ENCODE peak calls at places on chromosomes 5 and 9, in six cellular contexts. O is psoas muscle, V is kidney, Z is mesenchymal stem cell, Q is MM.1S, K is cardiac fibroblast. C is an unnamed sample.

GRCh38 chr5:159337291-159337974 is 7.1 kb upstream of the IL12B start:
- DNase-seq in O (no peak), V (no peak), Z (peak), Q (peak), K (peak), C (peak)

GRCh38 chr5:173972844-173973613 is 15.9 kb upstream of the C5orf47 start:
- DNase-seq in O (peak), V (peak), Z (peak), Q (peak), K (peak), C (peak)

GRCh38 chr5:131968396-131968954 is 23.0 kb upstream of the MEIKIN start:
- DNase-seq in O (no peak), V (no peak), Z (no peak), Q (no peak), K (peak), C (peak)

GRCh38 chr5:125659316-125660071 is 763.7 kb upstream of the GRAMD2B start:
- DNase-seq in O (no peak), V (peak), Z (peak), Q (no peak), K (peak), C (peak)

GRCh38 chr5:67303356-67303755 is 106.8 kb upstream of the CD180 start:
- DNase-seq in O (no peak), V (no peak), Z (peak), Q (no peak), K (peak), C (no peak)

GRCh38 chr5:112183103-112183634 is 235.9 kb downstream of the EPB41L4A start:
- DNase-seq in O (no peak), V (no peak), Z (no peak), Q (no peak), K (peak), C (peak)

GRCh38 chr5:132339502-132339901 is 30.0 kb upstream of the SLC22A5 start:
- DNase-seq in O (no peak), V (no peak), Z (no peak), Q (no peak), K (no peak), C (no peak)

GRCh38 chr9:89892053-89892419 is 287.2 kb downstream of the GADD45G start:
- DNase-seq in O (no peak), V (no peak), Z (no peak), Q (no peak), K (no peak), C (no peak)

GRCh38 chr9:120579139-120579749 is 723 bp downstream of the CDK5RAP2 start:
- DNase-seq in O (no peak), V (no peak), Z (peak), Q (no peak), K (peak), C (peak)

GRCh38 chr5:172322028-172322965 is 38.7 kb upstream of the UBTD2 start:
- DNase-seq in O (no peak), V (no peak), Z (no peak), Q (no peak), K (no peak), C (no peak)

GRCh38 chr5:139561655-139562451 is 714 bp downstream of the UBE2D2 start:
- DNase-seq in O (no peak), V (no peak), Z (peak), Q (peak), K (peak), C (peak)

GRCh38 chr5:139569276-139569955 is 8.3 kb downstream of the UBE2D2 start:
- DNase-seq in O (no peak), V (no peak), Z (no peak), Q (no peak), K (peak), C (peak)

GRCh38 chr5:139566611-139567010 is 5.5 kb downstream of the UBE2D2 start:
- DNase-seq in O (no peak), V (no peak), Z (no peak), Q (no peak), K (peak), C (peak)

GRCh38 chr5:139562847-139563246 is 1.7 kb downstream of the UBE2D2 start:
- DNase-seq in O (no peak), V (no peak), Z (no peak), Q (peak), K (no peak), C (no peak)

GRCh38 chr5:139565411-139566305 is 4.5 kb downstream of the UBE2D2 start:
- DNase-seq in O (no peak), V (no peak), Z (peak), Q (peak), K (no peak), C (peak)
- H3K4me3 ChIP-seq in O (peak), V (no peak), Z (no peak), Q (peak), K (peak), C (no peak)

GRCh38 chr5:76380346-76381074 is 22.6 kb upstream of the IQGAP2 start:
- DNase-seq in O (no peak), V (no peak), Z (no peak), Q (no peak), K (no peak), C (no peak)
- H3K4me3 ChIP-seq in O (no peak), V (no peak), Z (no peak), Q (no peak), K (no peak), C (no peak)

GRCh38 chr5:180291234-180291940 is 496 bp downstream of the MAPK9 start:
- DNase-seq in O (no peak), V (peak), Z (peak), Q (peak), K (no peak), C (peak)
- H3K4me3 ChIP-seq in O (peak), V (peak), Z (peak), Q (peak), K (peak), C (peak)

GRCh38 chr9:3941758-3942157 is 358.1 kb downstream of the GLIS3 start:
- DNase-seq in O (no peak), V (no peak), Z (no peak), Q (no peak), K (no peak), C (no peak)

GRCh38 chr9:3939820-3940219 is 360.0 kb downstream of the GLIS3 start:
- DNase-seq in O (no peak), V (no peak), Z (no peak), Q (no peak), K (no peak), C (no peak)

GRCh38 chr9:3946840-3947239 is 353.0 kb downstream of the GLIS3 start:
- DNase-seq in O (no peak), V (no peak), Z (no peak), Q (no peak), K (no peak), C (no peak)

GRCh38 chr9:3936520-3937235 is 363.2 kb downstream of the GLIS3 start:
- DNase-seq in O (no peak), V (peak), Z (no peak), Q (no peak), K (no peak), C (no peak)

GRCh38 chr9:3942351-3942750 is 357.5 kb downstream of the GLIS3 start:
- DNase-seq in O (no peak), V (no peak), Z (no peak), Q (no peak), K (no peak), C (no peak)
- H3K4me3 ChIP-seq in O (no peak), V (no peak), Z (no peak), Q (no peak), K (no peak), C (no peak)

GRCh38 chr9:95010431-95010838 is 283.9 kb downstream of the AOPEP start:
- DNase-seq in O (no peak), V (no peak), Z (no peak), Q (no peak), K (no peak), C (no peak)

GRCh38 chr9:95007470-95007869 is 281.0 kb downstream of the AOPEP start:
- DNase-seq in O (no peak), V (no peak), Z (no peak), Q (no peak), K (peak), C (peak)

GRCh38 chr9:95009459-95009858 is 283.0 kb downstream of the AOPEP start:
- DNase-seq in O (no peak), V (no peak), Z (no peak), Q (no peak), K (no peak), C (no peak)

GRCh38 chr9:95005276-95006141 is 279.0 kb downstream of the AOPEP start:
- DNase-seq in O (no peak), V (no peak), Z (peak), Q (no peak), K (peak), C (no peak)

DNA sequence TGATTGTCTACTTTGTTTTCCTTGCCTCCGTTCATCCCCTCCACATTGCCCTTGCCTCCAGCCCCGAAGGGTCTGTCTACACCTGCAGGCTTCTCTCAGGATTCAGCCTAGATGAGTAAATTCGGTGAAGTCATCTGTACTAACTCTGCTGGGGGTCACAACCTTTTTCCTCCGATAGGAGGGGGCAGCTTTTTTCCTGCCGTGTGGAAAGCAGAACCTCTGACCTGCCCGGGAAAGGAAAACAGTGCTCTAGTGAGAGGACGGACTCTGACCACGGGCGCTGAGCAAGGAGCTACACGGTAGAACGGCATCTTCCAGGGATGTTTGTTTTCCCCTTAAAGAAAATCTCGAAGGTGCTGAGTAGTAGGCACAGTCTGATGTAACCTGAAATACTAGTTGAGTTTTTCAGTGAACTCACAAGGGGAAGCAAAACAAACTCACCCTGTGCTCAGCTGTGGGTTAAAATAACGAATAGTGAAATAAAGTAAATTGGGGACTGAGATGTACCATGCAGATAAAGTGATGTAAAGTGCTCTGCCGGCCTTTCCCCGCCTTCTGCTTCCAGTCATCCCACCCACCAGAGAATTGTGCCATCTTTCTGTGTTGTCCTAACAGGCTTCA is 281.8 kb downstream of the AOPEP start:
- DNase-seq in O (peak), V (no peak), Z (no peak), Q (no peak), K (peak), C (peak)
- H3K4me3 ChIP-seq in O (peak), V (peak), Z (peak), Q (no peak), K (peak), C (peak)